ENCODE peak calls at places on chromosomes 5 and 9, in seven cellular contexts. S, G, Y, U, A, N and O are unnamed samples.

GRCh38 chr9:113350338-113350672 is 964 bp downstream of the BSPRY start:
- DNase-seq in S (no peak), G (no peak), Y (peak; percentile 26), U (no peak), A (no peak), N (no peak), O (no peak)

GRCh38 chr5:83029912-83030311 is 47.3 kb downstream of the TMEM167A start:
- DNase-seq in S (peak; percentile 80), G (no peak), Y (no peak), U (no peak), A (no peak), N (no peak), O (no peak)

GRCh38 chr5:65103674-65104035 is 334.9 kb downstream of the CWC27 start:
- DNase-seq in S (no peak), G (no peak), Y (no peak), U (no peak), A (no peak), N (no peak), O (peak; percentile 75)

GRCh38 chr9:99998266-99998665 is 91.8 kb downstream of the STX17 start:
- DNase-seq in S (no peak), G (no peak), Y (no peak), U (no peak), A (no peak), N (no peak), O (no peak)

GRCh38 chr9:70097187-70097586 is 53.5 kb downstream of the MAMDC2 start:
- DNase-seq in S (no peak), G (no peak), Y (no peak), U (no peak), A (no peak), N (no peak), O (no peak)

GRCh38 chr9:116380496-116380995 is 227.0 kb downstream of the PAPPA start:
- DNase-seq in S (no peak), G (no peak), Y (no peak), U (no peak), A (no peak), N (no peak), O (no peak)

GRCh38 chr5:29113516-29113915 is 2075.1 kb upstream of the CDH9 start:
- DNase-seq in S (no peak), G (no peak), Y (no peak), U (no peak), A (no peak), N (no peak), O (no peak)

GRCh38 chr5:175718401-175719108 is 60.7 kb downstream of the HRH2 start:
- DNase-seq in S (no peak), G (peak; percentile 60), Y (peak; percentile 46), U (no peak), A (peak; percentile 16), N (peak; percentile 52), O (no peak)

GRCh38 chr5:38576442-38576841 is 20.0 kb upstream of the LIFR start:
- DNase-seq in S (no peak), G (peak; percentile 60), Y (peak; percentile 40), U (no peak), A (no peak), N (no peak), O (no peak)

GRCh38 chr5:80128129-80128528 is 93.0 kb downstream of the THBS4 start:
- DNase-seq in S (no peak), G (no peak), Y (no peak), U (no peak), A (no peak), N (no peak), O (no peak)

GRCh38 chr5:147411612-147412310 is 98.1 kb downstream of the DPYSL3 start:
- DNase-seq in S (no peak), G (no peak), Y (no peak), U (peak; percentile 27), A (no peak), N (no peak), O (no peak)

GRCh38 chr5:7398596-7399260 is 2.8 kb downstream of the ADCY2 start:
- DNase-seq in S (no peak), G (no peak), Y (no peak), U (no peak), A (no peak), N (no peak), O (peak; percentile 79)

GRCh38 chr5:150147580-150148407 is 7.9 kb downstream of the PDGFRB start:
- DNase-seq in S (no peak), G (no peak), Y (no peak), U (no peak), A (no peak), N (no peak), O (no peak)

GRCh38 chr9:133488686-133489252 is 9.9 kb upstream of the SLC2A6 start:
- DNase-seq in S (no peak), G (no peak), Y (no peak), U (no peak), A (no peak), N (no peak), O (no peak)

GRCh38 chr5:146291421-146292074 is 47.1 kb upstream of the POU4F3 start:
- DNase-seq in S (peak; percentile 33), G (no peak), Y (no peak), U (peak; percentile 47), A (peak; percentile 23), N (peak; percentile 50), O (no peak)

GRCh38 chr5:56647109-56647863 is 168.1 kb upstream of the MAP3K1 start:
- DNase-seq in S (no peak), G (no peak), Y (no peak), U (no peak), A (no peak), N (no peak), O (no peak)

GRCh38 chr9:109624901-109625300 is 126.8 kb upstream of the PTPN3 start:
- DNase-seq in S (no peak), G (no peak), Y (no peak), U (no peak), A (no peak), N (no peak), O (peak; percentile 0)

GRCh38 chr5:76371955-76372319 is 31.1 kb upstream of the IQGAP2 start:
- DNase-seq in S (peak; percentile 20), G (no peak), Y (peak; percentile 67), U (no peak), A (no peak), N (no peak), O (no peak)

GRCh38 chr5:139787568-139788293 is 7.9 kb upstream of the PSD2 start:
- DNase-seq in S (peak; percentile 52), G (peak; percentile 86), Y (peak; percentile 84), U (peak; percentile 82), A (peak; percentile 54), N (peak; percentile 96), O (peak; percentile 97)

GRCh38 chr5:135591277-135591676 is 12.5 kb upstream of the CXCL14 start:
- DNase-seq in S (no peak), G (no peak), Y (no peak), U (no peak), A (no peak), N (no peak), O (no peak)

GRCh38 chr9:74447451-74448193 is 49.5 kb upstream of the RORB start:
- DNase-seq in S (no peak), G (no peak), Y (no peak), U (no peak), A (no peak), N (no peak), O (no peak)

GRCh38 chr5:172837640-172838039 is 3.6 kb downstream of the ERGIC1 start:
- DNase-seq in S (no peak), G (no peak), Y (peak; percentile 97), U (peak; percentile 38), A (no peak), N (no peak), O (no peak)

GRCh38 chr9:79693750-79694149 is 122.0 kb downstream of the TLE4 start:
- DNase-seq in S (no peak), G (no peak), Y (no peak), U (no peak), A (no peak), N (no peak), O (no peak)

DNA sequence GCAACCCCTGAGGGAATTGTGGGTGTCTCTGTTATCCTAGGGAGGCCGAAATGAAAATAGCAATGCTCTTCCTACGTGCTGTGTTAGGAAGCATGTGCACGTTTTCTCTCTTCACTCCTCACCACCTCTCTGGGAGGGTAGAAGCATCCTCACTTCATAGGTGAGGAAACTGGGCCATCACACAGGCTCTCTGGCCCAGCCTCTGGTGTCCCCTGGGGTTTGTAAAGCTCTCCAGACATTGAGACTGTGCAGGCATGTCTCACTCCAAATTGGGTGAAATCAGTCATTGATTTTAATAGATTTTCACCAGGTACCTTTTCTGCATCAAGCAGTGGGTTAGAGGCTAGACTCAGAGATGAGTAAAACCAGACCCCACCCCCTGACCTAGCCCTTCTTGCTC is 221.8 kb downstream of the PBX3 start:
- DNase-seq in S (no peak), G (no peak), Y (no peak), U (no peak), A (no peak), N (no peak), O (no peak)
- TF ChIP-seq POLR2A in S (no peak), G (no peak), Y (no peak), U (no peak), A (no peak), N (no peak), O (no peak)

GRCh38 chr9:101336091-101336490 is 48.7 kb downstream of the BAAT start:
- DNase-seq in S (no peak), G (no peak), Y (no peak), U (no peak), A (no peak), N (no peak), O (no peak)

GRCh38 chr9:101333490-101333889 is 51.3 kb downstream of the BAAT start:
- DNase-seq in S (no peak), G (no peak), Y (no peak), U (no peak), A (no peak), N (no peak), O (no peak)

GRCh38 chr9:101333923-101334702 is 50.7 kb downstream of the BAAT start:
- DNase-seq in S (no peak), G (no peak), Y (no peak), U (no peak), A (no peak), N (no peak), O (no peak)

GRCh38 chr9:101341958-101342357 is 42.8 kb downstream of the BAAT start:
- DNase-seq in S (no peak), G (no peak), Y (no peak), U (no peak), A (no peak), N (no peak), O (no peak)

DNA sequence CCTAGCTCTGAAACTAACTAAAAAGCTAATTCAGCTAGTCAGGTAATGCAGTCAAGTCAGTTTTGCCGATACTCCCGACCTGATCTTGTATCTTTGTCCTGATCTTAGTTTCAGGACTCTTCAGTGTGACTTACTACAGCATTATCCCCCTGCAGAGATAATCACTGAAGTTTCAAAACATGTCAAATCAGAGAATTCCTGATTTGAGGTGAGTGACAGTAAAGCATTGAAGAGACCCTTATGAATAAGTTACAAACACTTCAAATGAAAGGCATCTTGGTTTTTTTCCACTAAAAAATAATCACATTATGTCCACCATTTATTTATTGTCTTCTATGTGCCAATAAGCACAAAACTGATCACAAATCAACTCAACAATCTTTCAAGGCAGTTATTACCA is 47.6 kb downstream of the BAAT start:
- DNase-seq in S (no peak), G (no peak), Y (no peak), U (no peak), A (no peak), N (no peak), O (no peak)
- TF ChIP-seq POLR2A in S (no peak), G (no peak), Y (no peak), U (no peak), A (no peak), N (no peak), O (no peak)

GRCh38 chr9:11356101-11356500 is 743.3 kb upstream of the PTPRD start:
- DNase-seq in S (no peak), G (no peak), Y (no peak), U (peak; percentile 3), A (no peak), N (no peak), O (no peak)
- TF ChIP-seq POLR2A in S (no peak), G (no peak), Y (no peak), U (no peak), A (no peak), N (no peak), O (no peak)

GRCh38 chr9:97038909-97039781 is at the start of gene CTSV:
- DNase-seq in S (peak; percentile 66), G (peak; percentile 86), Y (peak; percentile 89), U (peak; percentile 90), A (peak; percentile 73), N (peak; percentile 99), O (peak; percentile 93)
- TF ChIP-seq POLR2A in S (no peak), G (no peak), Y (peak; percentile 54), U (no peak), A (peak; percentile 78), N (no peak), O (no peak)